ENCODE peak calls at places on chromosomes 2 and 18, in ten cellular contexts. One of them, this sample, is unnamed.
A peak's percentile ranks its signal among the peaks of the same experiment; 100 is the strongest.

GRCh38 chr2:126649101-126649500 is 6.9 kb upstream of the GYPC start:
- DNase-seq in GDM1: no peak
- DNase-seq in H1: no peak
- DNase-seq in nephron progenitor cell: no peak
- DNase-seq in pulmonary artery endothelial cell: no peak
- DNase-seq in activated T-cell treated with anti-CD3 and anti-CD28 coated beads, Interleukin-2, amount 50 U/mL, for 48 hours: no peak
- DNase-seq in GM04504: no peak
- DNase-seq in fibroblast of lung: no peak
- DNase-seq in ACHN: no peak
- DNase-seq in A172: no peak
- DNase-seq in this sample: no peak

GRCh38 chr2:177326591-177326990 is 62.1 kb upstream of the NFE2L2 start:
- DNase-seq in GDM1: no peak
- DNase-seq in H1: no peak
- DNase-seq in nephron progenitor cell: no peak
- DNase-seq in pulmonary artery endothelial cell: no peak
- DNase-seq in activated T-cell treated with anti-CD3 and anti-CD28 coated beads, Interleukin-2, amount 50 U/mL, for 48 hours: no peak
- DNase-seq in GM04504: no peak
- DNase-seq in fibroblast of lung: no peak
- DNase-seq in ACHN: no peak
- DNase-seq in A172: no peak
- DNase-seq in this sample: no peak

GRCh38 chr2:10238991-10239485 is 63.7 kb upstream of the HPCAL1 start:
- DNase-seq in GDM1: no peak
- DNase-seq in H1: no peak
- DNase-seq in nephron progenitor cell: peak; percentile 0
- DNase-seq in pulmonary artery endothelial cell: no peak
- DNase-seq in activated T-cell treated with anti-CD3 and anti-CD28 coated beads, Interleukin-2, amount 50 U/mL, for 48 hours: no peak
- DNase-seq in GM04504: no peak
- DNase-seq in fibroblast of lung: no peak
- DNase-seq in ACHN: no peak
- DNase-seq in A172: no peak
- DNase-seq in this sample: no peak

GRCh38 chr18:49733321-49733720 is 80.0 kb downstream of the ACAA2 start:
- DNase-seq in GDM1: no peak
- DNase-seq in H1: no peak
- DNase-seq in nephron progenitor cell: no peak
- DNase-seq in pulmonary artery endothelial cell: no peak
- DNase-seq in activated T-cell treated with anti-CD3 and anti-CD28 coated beads, Interleukin-2, amount 50 U/mL, for 48 hours: no peak
- DNase-seq in GM04504: no peak
- DNase-seq in fibroblast of lung: peak; percentile 50
- DNase-seq in ACHN: no peak
- DNase-seq in A172: no peak
- DNase-seq in this sample: no peak

GRCh38 chr18:58671941-58672565 is 788 bp downstream of the MALT1 start:
- DNase-seq in GDM1: no peak
- DNase-seq in H1: no peak
- DNase-seq in nephron progenitor cell: no peak
- DNase-seq in pulmonary artery endothelial cell: no peak
- DNase-seq in activated T-cell treated with anti-CD3 and anti-CD28 coated beads, Interleukin-2, amount 50 U/mL, for 48 hours: no peak
- DNase-seq in GM04504: no peak
- DNase-seq in fibroblast of lung: peak; percentile 42
- DNase-seq in ACHN: peak; percentile 21
- DNase-seq in A172: no peak
- DNase-seq in this sample: peak; percentile 33

GRCh38 chr18:76619342-76620315 is 124.6 kb upstream of the ZNF516 start:
- DNase-seq in GDM1: no peak
- DNase-seq in H1: no peak
- DNase-seq in nephron progenitor cell: peak; percentile 80
- DNase-seq in pulmonary artery endothelial cell: no peak
- DNase-seq in activated T-cell treated with anti-CD3 and anti-CD28 coated beads, Interleukin-2, amount 50 U/mL, for 48 hours: no peak
- DNase-seq in GM04504: no peak
- DNase-seq in fibroblast of lung: peak; percentile 88
- DNase-seq in ACHN: no peak
- DNase-seq in A172: no peak
- DNase-seq in this sample: no peak

GRCh38 chr2:12728221-12728777 is 11.6 kb downstream of the TRIB2 start:
- DNase-seq in GDM1: no peak
- DNase-seq in H1: no peak
- DNase-seq in nephron progenitor cell: no peak
- DNase-seq in pulmonary artery endothelial cell: no peak
- DNase-seq in activated T-cell treated with anti-CD3 and anti-CD28 coated beads, Interleukin-2, amount 50 U/mL, for 48 hours: peak; percentile 54
- DNase-seq in GM04504: no peak
- DNase-seq in fibroblast of lung: no peak
- DNase-seq in ACHN: no peak
- DNase-seq in A172: no peak
- DNase-seq in this sample: no peak

GRCh38 chr2:85410584-85411404 is 628 bp upstream of the CAPG start:
- DNase-seq in GDM1: no peak
- DNase-seq in H1: no peak
- DNase-seq in nephron progenitor cell: no peak
- DNase-seq in pulmonary artery endothelial cell: no peak
- DNase-seq in activated T-cell treated with anti-CD3 and anti-CD28 coated beads, Interleukin-2, amount 50 U/mL, for 48 hours: no peak
- DNase-seq in GM04504: no peak
- DNase-seq in fibroblast of lung: peak; percentile 32
- DNase-seq in ACHN: no peak
- DNase-seq in A172: peak; percentile 61
- DNase-seq in this sample: no peak

GRCh38 chr2:130726614-130727180 is 2.2 kb upstream of the GPR148 start:
- DNase-seq in GDM1: no peak
- DNase-seq in H1: no peak
- DNase-seq in nephron progenitor cell: no peak
- DNase-seq in pulmonary artery endothelial cell: no peak
- DNase-seq in activated T-cell treated with anti-CD3 and anti-CD28 coated beads, Interleukin-2, amount 50 U/mL, for 48 hours: no peak
- DNase-seq in GM04504: no peak
- DNase-seq in fibroblast of lung: no peak
- DNase-seq in ACHN: no peak
- DNase-seq in A172: no peak
- DNase-seq in this sample: no peak

GRCh38 chr2:38164881-38165280 is 88.9 kb upstream of the CYP1B1 start:
- DNase-seq in GDM1: no peak
- DNase-seq in H1: no peak
- DNase-seq in nephron progenitor cell: peak; percentile 35
- DNase-seq in pulmonary artery endothelial cell: no peak
- DNase-seq in activated T-cell treated with anti-CD3 and anti-CD28 coated beads, Interleukin-2, amount 50 U/mL, for 48 hours: no peak
- DNase-seq in GM04504: no peak
- DNase-seq in fibroblast of lung: peak; percentile 58
- DNase-seq in ACHN: peak; percentile 88
- DNase-seq in A172: no peak
- DNase-seq in this sample: no peak

GRCh38 chr2:106359512-106359911 is 108.7 kb downstream of the RGPD3 start:
- DNase-seq in GDM1: no peak
- DNase-seq in H1: no peak
- DNase-seq in nephron progenitor cell: no peak
- DNase-seq in pulmonary artery endothelial cell: no peak
- DNase-seq in activated T-cell treated with anti-CD3 and anti-CD28 coated beads, Interleukin-2, amount 50 U/mL, for 48 hours: no peak
- DNase-seq in GM04504: no peak
- DNase-seq in fibroblast of lung: no peak
- DNase-seq in ACHN: no peak
- DNase-seq in A172: no peak
- DNase-seq in this sample: no peak

GRCh38 chr2:39704540-39704939 is 38.8 kb downstream of the TMEM178A start:
- DNase-seq in GDM1: no peak
- DNase-seq in H1: no peak
- DNase-seq in nephron progenitor cell: no peak
- DNase-seq in pulmonary artery endothelial cell: no peak
- DNase-seq in activated T-cell treated with anti-CD3 and anti-CD28 coated beads, Interleukin-2, amount 50 U/mL, for 48 hours: no peak
- DNase-seq in GM04504: no peak
- DNase-seq in fibroblast of lung: no peak
- DNase-seq in ACHN: no peak
- DNase-seq in A172: no peak
- DNase-seq in this sample: no peak

GRCh38 chr18:73409242-73409641 is 541.5 kb upstream of the NETO1 start:
- DNase-seq in GDM1: no peak
- DNase-seq in H1: no peak
- DNase-seq in nephron progenitor cell: no peak
- DNase-seq in pulmonary artery endothelial cell: no peak
- DNase-seq in activated T-cell treated with anti-CD3 and anti-CD28 coated beads, Interleukin-2, amount 50 U/mL, for 48 hours: no peak
- DNase-seq in GM04504: no peak
- DNase-seq in fibroblast of lung: peak; percentile 35
- DNase-seq in ACHN: no peak
- DNase-seq in A172: no peak
- DNase-seq in this sample: no peak

GRCh38 chr2:19607931-19608762 is 249.7 kb upstream of the OSR1 start:
- DNase-seq in GDM1: no peak
- DNase-seq in H1: no peak
- DNase-seq in nephron progenitor cell: no peak
- DNase-seq in pulmonary artery endothelial cell: no peak
- DNase-seq in activated T-cell treated with anti-CD3 and anti-CD28 coated beads, Interleukin-2, amount 50 U/mL, for 48 hours: no peak
- DNase-seq in GM04504: peak; percentile 83
- DNase-seq in fibroblast of lung: peak; percentile 90
- DNase-seq in ACHN: peak; percentile 74
- DNase-seq in A172: peak; percentile 90
- DNase-seq in this sample: no peak

GRCh38 chr2:241437148-241437547 is 71.2 kb downstream of the STK25 start:
- DNase-seq in GDM1: no peak
- DNase-seq in H1: no peak
- DNase-seq in nephron progenitor cell: no peak
- DNase-seq in pulmonary artery endothelial cell: no peak
- DNase-seq in activated T-cell treated with anti-CD3 and anti-CD28 coated beads, Interleukin-2, amount 50 U/mL, for 48 hours: no peak
- DNase-seq in GM04504: no peak
- DNase-seq in fibroblast of lung: no peak
- DNase-seq in ACHN: no peak
- DNase-seq in A172: no peak
- DNase-seq in this sample: no peak

GRCh38 chr18:23068692-23069305 is 66.5 kb upstream of the CABLES1 start:
- DNase-seq in GDM1: no peak
- DNase-seq in H1: no peak
- DNase-seq in nephron progenitor cell: no peak
- DNase-seq in pulmonary artery endothelial cell: no peak
- DNase-seq in activated T-cell treated with anti-CD3 and anti-CD28 coated beads, Interleukin-2, amount 50 U/mL, for 48 hours: no peak
- DNase-seq in GM04504: no peak
- DNase-seq in fibroblast of lung: no peak
- DNase-seq in ACHN: no peak
- DNase-seq in A172: no peak
- DNase-seq in this sample: no peak

GRCh38 chr2:109242654-109243331 is 113.8 kb downstream of the SH3RF3 start:
- DNase-seq in GDM1: no peak
- DNase-seq in H1: no peak
- DNase-seq in nephron progenitor cell: no peak
- DNase-seq in pulmonary artery endothelial cell: peak; percentile 72
- DNase-seq in activated T-cell treated with anti-CD3 and anti-CD28 coated beads, Interleukin-2, amount 50 U/mL, for 48 hours: no peak
- DNase-seq in GM04504: peak; percentile 91
- DNase-seq in fibroblast of lung: peak; percentile 93
- DNase-seq in ACHN: peak; percentile 72
- DNase-seq in A172: peak; percentile 85
- DNase-seq in this sample: no peak

GRCh38 chr2:100962366-100963025 is 39.6 kb upstream of the RPL31 start:
- DNase-seq in GDM1: no peak
- DNase-seq in H1: no peak
- DNase-seq in nephron progenitor cell: no peak
- DNase-seq in pulmonary artery endothelial cell: no peak
- DNase-seq in activated T-cell treated with anti-CD3 and anti-CD28 coated beads, Interleukin-2, amount 50 U/mL, for 48 hours: no peak
- DNase-seq in GM04504: no peak
- DNase-seq in fibroblast of lung: no peak
- DNase-seq in ACHN: no peak
- DNase-seq in A172: no peak
- DNase-seq in this sample: no peak

GRCh38 chr2:236369606-236370005 is 105.4 kb upstream of the ASB18 start:
- DNase-seq in GDM1: no peak
- DNase-seq in H1: no peak
- DNase-seq in nephron progenitor cell: no peak
- DNase-seq in pulmonary artery endothelial cell: no peak
- DNase-seq in activated T-cell treated with anti-CD3 and anti-CD28 coated beads, Interleukin-2, amount 50 U/mL, for 48 hours: no peak
- DNase-seq in GM04504: no peak
- DNase-seq in fibroblast of lung: peak; percentile 36
- DNase-seq in ACHN: no peak
- DNase-seq in A172: no peak
- DNase-seq in this sample: no peak

GRCh38 chr2:213306320-213306942 is 22.2 kb downstream of the SPAG16 start:
- DNase-seq in GDM1: no peak
- DNase-seq in H1: no peak
- DNase-seq in nephron progenitor cell: no peak
- DNase-seq in pulmonary artery endothelial cell: no peak
- DNase-seq in activated T-cell treated with anti-CD3 and anti-CD28 coated beads, Interleukin-2, amount 50 U/mL, for 48 hours: no peak
- DNase-seq in GM04504: peak; percentile 34
- DNase-seq in fibroblast of lung: peak; percentile 73
- DNase-seq in ACHN: peak; percentile 8
- DNase-seq in A172: peak; percentile 83
- DNase-seq in this sample: no peak

GRCh38 chr2:119486886-119487285 is 37.4 kb downstream of the SCTR start:
- DNase-seq in GDM1: no peak
- DNase-seq in H1: no peak
- DNase-seq in nephron progenitor cell: no peak
- DNase-seq in pulmonary artery endothelial cell: no peak
- DNase-seq in activated T-cell treated with anti-CD3 and anti-CD28 coated beads, Interleukin-2, amount 50 U/mL, for 48 hours: no peak
- DNase-seq in GM04504: no peak
- DNase-seq in fibroblast of lung: peak; percentile 77
- DNase-seq in ACHN: peak; percentile 86
- DNase-seq in A172: peak; percentile 58
- DNase-seq in this sample: no peak

GRCh38 chr2:98571121-98571701 is 37.1 kb downstream of the COA5 start:
- DNase-seq in GDM1: no peak
- DNase-seq in H1: no peak
- DNase-seq in nephron progenitor cell: no peak
- DNase-seq in pulmonary artery endothelial cell: no peak
- DNase-seq in activated T-cell treated with anti-CD3 and anti-CD28 coated beads, Interleukin-2, amount 50 U/mL, for 48 hours: no peak
- DNase-seq in GM04504: no peak
- DNase-seq in fibroblast of lung: no peak
- DNase-seq in ACHN: no peak
- DNase-seq in A172: no peak
- DNase-seq in this sample: no peak

GRCh38 chr2:100957971-100958653 is 44.0 kb upstream of the RPL31 start:
- DNase-seq in GDM1: no peak
- DNase-seq in H1: no peak
- DNase-seq in nephron progenitor cell: no peak
- DNase-seq in pulmonary artery endothelial cell: no peak
- DNase-seq in activated T-cell treated with anti-CD3 and anti-CD28 coated beads, Interleukin-2, amount 50 U/mL, for 48 hours: no peak
- DNase-seq in GM04504: peak; percentile 99
- DNase-seq in fibroblast of lung: peak; percentile 95
- DNase-seq in ACHN: no peak
- DNase-seq in A172: peak; percentile 83
- DNase-seq in this sample: no peak

GRCh38 chr2:31334311-31335026 is 80.1 kb downstream of the XDH start:
- DNase-seq in GDM1: no peak
- DNase-seq in H1: no peak
- DNase-seq in nephron progenitor cell: no peak
- DNase-seq in pulmonary artery endothelial cell: no peak
- DNase-seq in activated T-cell treated with anti-CD3 and anti-CD28 coated beads, Interleukin-2, amount 50 U/mL, for 48 hours: no peak
- DNase-seq in GM04504: no peak
- DNase-seq in fibroblast of lung: peak; percentile 67
- DNase-seq in ACHN: no peak
- DNase-seq in A172: peak; percentile 38
- DNase-seq in this sample: no peak

GRCh38 chr2:181678033-181678586 is 2.2 kb downstream of the NEUROD1 start:
- DNase-seq in GDM1: peak; percentile 29
- DNase-seq in H1: no peak
- DNase-seq in nephron progenitor cell: peak; percentile 95
- DNase-seq in pulmonary artery endothelial cell: peak; percentile 19
- DNase-seq in activated T-cell treated with anti-CD3 and anti-CD28 coated beads, Interleukin-2, amount 50 U/mL, for 48 hours: peak; percentile 69
- DNase-seq in GM04504: peak; percentile 32
- DNase-seq in fibroblast of lung: peak; percentile 79
- DNase-seq in ACHN: peak; percentile 63
- DNase-seq in A172: peak; percentile 13
- DNase-seq in this sample: no peak

GRCh38 chr18:33677891-33678290 is 99.9 kb downstream of the ASXL3 start:
- DNase-seq in GDM1: no peak
- DNase-seq in H1: no peak
- DNase-seq in nephron progenitor cell: no peak
- DNase-seq in pulmonary artery endothelial cell: no peak
- DNase-seq in activated T-cell treated with anti-CD3 and anti-CD28 coated beads, Interleukin-2, amount 50 U/mL, for 48 hours: no peak
- DNase-seq in GM04504: no peak
- DNase-seq in fibroblast of lung: no peak
- DNase-seq in ACHN: no peak
- DNase-seq in A172: no peak
- DNase-seq in this sample: no peak

GRCh38 chr2:231321021-231321420 is 74.5 kb upstream of the B3GNT7 start:
- DNase-seq in GDM1: no peak
- DNase-seq in H1: no peak
- DNase-seq in nephron progenitor cell: no peak
- DNase-seq in pulmonary artery endothelial cell: no peak
- DNase-seq in activated T-cell treated with anti-CD3 and anti-CD28 coated beads, Interleukin-2, amount 50 U/mL, for 48 hours: no peak
- DNase-seq in GM04504: no peak
- DNase-seq in fibroblast of lung: no peak
- DNase-seq in ACHN: no peak
- DNase-seq in A172: no peak
- DNase-seq in this sample: no peak

GRCh38 chr2:160427629-160428424 is 65.8 kb downstream of the RBMS1 start:
- DNase-seq in GDM1: peak; percentile 21
- DNase-seq in H1: no peak
- DNase-seq in nephron progenitor cell: no peak
- DNase-seq in pulmonary artery endothelial cell: no peak
- DNase-seq in activated T-cell treated with anti-CD3 and anti-CD28 coated beads, Interleukin-2, amount 50 U/mL, for 48 hours: no peak
- DNase-seq in GM04504: peak; percentile 64
- DNase-seq in fibroblast of lung: peak; percentile 72
- DNase-seq in ACHN: no peak
- DNase-seq in A172: peak; percentile 53
- DNase-seq in this sample: no peak

This sample was measured in amygdala.